ENCODE peak calls at places on chromosomes 2 and 18, in five cellular contexts. One of them, this sample, is unnamed.

GRCh38 chr18:57137847-57138246 is 9.0 kb upstream of the BOD1L2 start:
- DNase-seq in Kasumi-1: no peak
- DNase-seq in Right ventricle myocardium superior: no peak
- DNase-seq in activated CD8-positive, alpha-beta memory T cell treated with anti-CD3 and anti-CD28 coated beads for 48 hours: no peak
- DNase-seq in stimulated activated effector memory CD8-positive, alpha-beta T cell treated with anti-CD3 and anti-CD28 coated beads, Interleukin-12 subunit alpha, Interleukin-12 subunit beta, amount 100 ng/mL, for 72 hours: no peak
- DNase-seq in this sample: no peak

GRCh38 chr2:67840460-67841068 is 222.2 kb downstream of the C1D start:
- DNase-seq in Kasumi-1: peak
- DNase-seq in Right ventricle myocardium superior: peak
- DNase-seq in activated CD8-positive, alpha-beta memory T cell treated with anti-CD3 and anti-CD28 coated beads for 48 hours: no peak
- DNase-seq in stimulated activated effector memory CD8-positive, alpha-beta T cell treated with anti-CD3 and anti-CD28 coated beads, Interleukin-12 subunit alpha, Interleukin-12 subunit beta, amount 100 ng/mL, for 72 hours: no peak
- DNase-seq in this sample: peak

GRCh38 chr2:8750221-8750620 is 68.4 kb downstream of the ID2 start:
- DNase-seq in Kasumi-1: no peak
- DNase-seq in Right ventricle myocardium superior: no peak
- DNase-seq in activated CD8-positive, alpha-beta memory T cell treated with anti-CD3 and anti-CD28 coated beads for 48 hours: no peak
- DNase-seq in stimulated activated effector memory CD8-positive, alpha-beta T cell treated with anti-CD3 and anti-CD28 coated beads, Interleukin-12 subunit alpha, Interleukin-12 subunit beta, amount 100 ng/mL, for 72 hours: no peak
- DNase-seq in this sample: no peak

GRCh38 chr18:67425724-67426123 is 90.8 kb downstream of the DSEL start:
- DNase-seq in Kasumi-1: no peak
- DNase-seq in Right ventricle myocardium superior: no peak
- DNase-seq in activated CD8-positive, alpha-beta memory T cell treated with anti-CD3 and anti-CD28 coated beads for 48 hours: no peak
- DNase-seq in stimulated activated effector memory CD8-positive, alpha-beta T cell treated with anti-CD3 and anti-CD28 coated beads, Interleukin-12 subunit alpha, Interleukin-12 subunit beta, amount 100 ng/mL, for 72 hours: no peak
- DNase-seq in this sample: no peak

GRCh38 chr18:54206447-54206846 is 18.0 kb downstream of the MBD2 start:
- DNase-seq in Kasumi-1: no peak
- DNase-seq in Right ventricle myocardium superior: no peak
- DNase-seq in activated CD8-positive, alpha-beta memory T cell treated with anti-CD3 and anti-CD28 coated beads for 48 hours: no peak
- DNase-seq in stimulated activated effector memory CD8-positive, alpha-beta T cell treated with anti-CD3 and anti-CD28 coated beads, Interleukin-12 subunit alpha, Interleukin-12 subunit beta, amount 100 ng/mL, for 72 hours: no peak
- DNase-seq in this sample: no peak

GRCh38 chr2:171706152-171706803 is 19.0 kb downstream of the DYNC1I2 start:
- DNase-seq in Kasumi-1: peak
- DNase-seq in Right ventricle myocardium superior: no peak
- DNase-seq in activated CD8-positive, alpha-beta memory T cell treated with anti-CD3 and anti-CD28 coated beads for 48 hours: no peak
- DNase-seq in stimulated activated effector memory CD8-positive, alpha-beta T cell treated with anti-CD3 and anti-CD28 coated beads, Interleukin-12 subunit alpha, Interleukin-12 subunit beta, amount 100 ng/mL, for 72 hours: no peak
- DNase-seq in this sample: no peak

GRCh38 chr2:72533767-72534166 is 292.1 kb downstream of the EXOC6B start:
- DNase-seq in Kasumi-1: no peak
- DNase-seq in Right ventricle myocardium superior: no peak
- DNase-seq in activated CD8-positive, alpha-beta memory T cell treated with anti-CD3 and anti-CD28 coated beads for 48 hours: no peak
- DNase-seq in stimulated activated effector memory CD8-positive, alpha-beta T cell treated with anti-CD3 and anti-CD28 coated beads, Interleukin-12 subunit alpha, Interleukin-12 subunit beta, amount 100 ng/mL, for 72 hours: no peak
- DNase-seq in this sample: no peak

GRCh38 chr2:200364620-200365019 is 58.1 kb downstream of the SPATS2L start:
- DNase-seq in Kasumi-1: no peak
- DNase-seq in Right ventricle myocardium superior: no peak
- DNase-seq in activated CD8-positive, alpha-beta memory T cell treated with anti-CD3 and anti-CD28 coated beads for 48 hours: no peak
- DNase-seq in stimulated activated effector memory CD8-positive, alpha-beta T cell treated with anti-CD3 and anti-CD28 coated beads, Interleukin-12 subunit alpha, Interleukin-12 subunit beta, amount 100 ng/mL, for 72 hours: no peak
- DNase-seq in this sample: no peak

GRCh38 chr2:160087854-160088745 is 25.7 kb upstream of the PLA2R1 start:
- DNase-seq in Kasumi-1: peak
- DNase-seq in Right ventricle myocardium superior: no peak
- DNase-seq in activated CD8-positive, alpha-beta memory T cell treated with anti-CD3 and anti-CD28 coated beads for 48 hours: no peak
- DNase-seq in stimulated activated effector memory CD8-positive, alpha-beta T cell treated with anti-CD3 and anti-CD28 coated beads, Interleukin-12 subunit alpha, Interleukin-12 subunit beta, amount 100 ng/mL, for 72 hours: no peak
- DNase-seq in this sample: no peak

GRCh38 chr2:54613361-54613760 is 110.1 kb upstream of the EML6 start:
- DNase-seq in Kasumi-1: no peak
- DNase-seq in Right ventricle myocardium superior: no peak
- DNase-seq in activated CD8-positive, alpha-beta memory T cell treated with anti-CD3 and anti-CD28 coated beads for 48 hours: no peak
- DNase-seq in stimulated activated effector memory CD8-positive, alpha-beta T cell treated with anti-CD3 and anti-CD28 coated beads, Interleukin-12 subunit alpha, Interleukin-12 subunit beta, amount 100 ng/mL, for 72 hours: no peak
- DNase-seq in this sample: no peak

GRCh38 chr2:210007895-210008294 is 5.5 kb downstream of the RPE start:
- DNase-seq in Kasumi-1: no peak
- DNase-seq in Right ventricle myocardium superior: no peak
- DNase-seq in activated CD8-positive, alpha-beta memory T cell treated with anti-CD3 and anti-CD28 coated beads for 48 hours: no peak
- DNase-seq in stimulated activated effector memory CD8-positive, alpha-beta T cell treated with anti-CD3 and anti-CD28 coated beads, Interleukin-12 subunit alpha, Interleukin-12 subunit beta, amount 100 ng/mL, for 72 hours: no peak
- DNase-seq in this sample: no peak

GRCh38 chr2:120398051-120398960 is 52.4 kb downstream of the INHBB start:
- DNase-seq in Kasumi-1: no peak
- DNase-seq in Right ventricle myocardium superior: peak
- DNase-seq in activated CD8-positive, alpha-beta memory T cell treated with anti-CD3 and anti-CD28 coated beads for 48 hours: no peak
- DNase-seq in stimulated activated effector memory CD8-positive, alpha-beta T cell treated with anti-CD3 and anti-CD28 coated beads, Interleukin-12 subunit alpha, Interleukin-12 subunit beta, amount 100 ng/mL, for 72 hours: no peak
- DNase-seq in this sample: peak

GRCh38 chr2:29114841-29115609 is at the start of gene CLIP4:
- DNase-seq in Kasumi-1: peak
- DNase-seq in Right ventricle myocardium superior: peak
- DNase-seq in activated CD8-positive, alpha-beta memory T cell treated with anti-CD3 and anti-CD28 coated beads for 48 hours: peak
- DNase-seq in stimulated activated effector memory CD8-positive, alpha-beta T cell treated with anti-CD3 and anti-CD28 coated beads, Interleukin-12 subunit alpha, Interleukin-12 subunit beta, amount 100 ng/mL, for 72 hours: peak
- DNase-seq in this sample: peak

GRCh38 chr18:984004-984403 is 79.3 kb downstream of the ADCYAP1 start:
- DNase-seq in Kasumi-1: no peak
- DNase-seq in Right ventricle myocardium superior: no peak
- DNase-seq in activated CD8-positive, alpha-beta memory T cell treated with anti-CD3 and anti-CD28 coated beads for 48 hours: no peak
- DNase-seq in stimulated activated effector memory CD8-positive, alpha-beta T cell treated with anti-CD3 and anti-CD28 coated beads, Interleukin-12 subunit alpha, Interleukin-12 subunit beta, amount 100 ng/mL, for 72 hours: no peak
- DNase-seq in this sample: no peak

GRCh38 chr2:223101340-223102039 is 49.5 kb downstream of the KCNE4 start:
- DNase-seq in Kasumi-1: peak
- DNase-seq in Right ventricle myocardium superior: no peak
- DNase-seq in activated CD8-positive, alpha-beta memory T cell treated with anti-CD3 and anti-CD28 coated beads for 48 hours: no peak
- DNase-seq in stimulated activated effector memory CD8-positive, alpha-beta T cell treated with anti-CD3 and anti-CD28 coated beads, Interleukin-12 subunit alpha, Interleukin-12 subunit beta, amount 100 ng/mL, for 72 hours: no peak
- DNase-seq in this sample: no peak

GRCh38 chr2:189287982-189288494 is 108.5 kb upstream of the COL5A2 start:
- DNase-seq in Kasumi-1: peak
- DNase-seq in Right ventricle myocardium superior: no peak
- DNase-seq in activated CD8-positive, alpha-beta memory T cell treated with anti-CD3 and anti-CD28 coated beads for 48 hours: no peak
- DNase-seq in stimulated activated effector memory CD8-positive, alpha-beta T cell treated with anti-CD3 and anti-CD28 coated beads, Interleukin-12 subunit alpha, Interleukin-12 subunit beta, amount 100 ng/mL, for 72 hours: no peak
- DNase-seq in this sample: no peak

GRCh38 chr2:14910659-14911058 is 278.1 kb downstream of the LRATD1 start:
- DNase-seq in Kasumi-1: no peak
- DNase-seq in Right ventricle myocardium superior: no peak
- DNase-seq in activated CD8-positive, alpha-beta memory T cell treated with anti-CD3 and anti-CD28 coated beads for 48 hours: no peak
- DNase-seq in stimulated activated effector memory CD8-positive, alpha-beta T cell treated with anti-CD3 and anti-CD28 coated beads, Interleukin-12 subunit alpha, Interleukin-12 subunit beta, amount 100 ng/mL, for 72 hours: no peak
- DNase-seq in this sample: no peak

GRCh38 chr2:191318729-191319078 is 73.5 kb downstream of the MYO1B start:
- DNase-seq in Kasumi-1: peak
- DNase-seq in Right ventricle myocardium superior: no peak
- DNase-seq in activated CD8-positive, alpha-beta memory T cell treated with anti-CD3 and anti-CD28 coated beads for 48 hours: no peak
- DNase-seq in stimulated activated effector memory CD8-positive, alpha-beta T cell treated with anti-CD3 and anti-CD28 coated beads, Interleukin-12 subunit alpha, Interleukin-12 subunit beta, amount 100 ng/mL, for 72 hours: no peak
- DNase-seq in this sample: no peak

GRCh38 chr2:40716879-40717278 is 265.0 kb upstream of the SLC8A1 start:
- DNase-seq in Kasumi-1: no peak
- DNase-seq in Right ventricle myocardium superior: peak
- DNase-seq in activated CD8-positive, alpha-beta memory T cell treated with anti-CD3 and anti-CD28 coated beads for 48 hours: no peak
- DNase-seq in stimulated activated effector memory CD8-positive, alpha-beta T cell treated with anti-CD3 and anti-CD28 coated beads, Interleukin-12 subunit alpha, Interleukin-12 subunit beta, amount 100 ng/mL, for 72 hours: no peak
- DNase-seq in this sample: no peak

GRCh38 chr2:226661789-226662545 is 137.7 kb downstream of the IRS1 start:
- DNase-seq in Kasumi-1: no peak
- DNase-seq in Right ventricle myocardium superior: peak
- DNase-seq in activated CD8-positive, alpha-beta memory T cell treated with anti-CD3 and anti-CD28 coated beads for 48 hours: no peak
- DNase-seq in stimulated activated effector memory CD8-positive, alpha-beta T cell treated with anti-CD3 and anti-CD28 coated beads, Interleukin-12 subunit alpha, Interleukin-12 subunit beta, amount 100 ng/mL, for 72 hours: no peak
- DNase-seq in this sample: peak

GRCh38 chr2:207161247-207161646 is 4.5 kb downstream of the KLF7 start:
- DNase-seq in Kasumi-1: no peak
- DNase-seq in Right ventricle myocardium superior: no peak
- DNase-seq in activated CD8-positive, alpha-beta memory T cell treated with anti-CD3 and anti-CD28 coated beads for 48 hours: no peak
- DNase-seq in stimulated activated effector memory CD8-positive, alpha-beta T cell treated with anti-CD3 and anti-CD28 coated beads, Interleukin-12 subunit alpha, Interleukin-12 subunit beta, amount 100 ng/mL, for 72 hours: no peak
- DNase-seq in this sample: no peak

GRCh38 chr2:190668892-190669291 is 20.0 kb downstream of the NAB1 start:
- DNase-seq in Kasumi-1: no peak
- DNase-seq in Right ventricle myocardium superior: no peak
- DNase-seq in activated CD8-positive, alpha-beta memory T cell treated with anti-CD3 and anti-CD28 coated beads for 48 hours: no peak
- DNase-seq in stimulated activated effector memory CD8-positive, alpha-beta T cell treated with anti-CD3 and anti-CD28 coated beads, Interleukin-12 subunit alpha, Interleukin-12 subunit beta, amount 100 ng/mL, for 72 hours: no peak
- DNase-seq in this sample: no peak

GRCh38 chr2:150332378-150332777 is 155.1 kb downstream of the RND3 start:
- DNase-seq in Kasumi-1: no peak
- DNase-seq in Right ventricle myocardium superior: no peak
- DNase-seq in activated CD8-positive, alpha-beta memory T cell treated with anti-CD3 and anti-CD28 coated beads for 48 hours: no peak
- DNase-seq in stimulated activated effector memory CD8-positive, alpha-beta T cell treated with anti-CD3 and anti-CD28 coated beads, Interleukin-12 subunit alpha, Interleukin-12 subunit beta, amount 100 ng/mL, for 72 hours: no peak
- DNase-seq in this sample: no peak

GRCh38 chr2:446963-447540 is 159.2 kb upstream of the ALKAL2 start:
- DNase-seq in Kasumi-1: no peak
- DNase-seq in Right ventricle myocardium superior: no peak
- DNase-seq in activated CD8-positive, alpha-beta memory T cell treated with anti-CD3 and anti-CD28 coated beads for 48 hours: no peak
- DNase-seq in stimulated activated effector memory CD8-positive, alpha-beta T cell treated with anti-CD3 and anti-CD28 coated beads, Interleukin-12 subunit alpha, Interleukin-12 subunit beta, amount 100 ng/mL, for 72 hours: no peak
- DNase-seq in this sample: no peak

GRCh38 chr2:96870631-96871255 is 863 bp upstream of the SEMA4C start:
- DNase-seq in Kasumi-1: no peak
- DNase-seq in Right ventricle myocardium superior: peak
- DNase-seq in activated CD8-positive, alpha-beta memory T cell treated with anti-CD3 and anti-CD28 coated beads for 48 hours: no peak
- DNase-seq in stimulated activated effector memory CD8-positive, alpha-beta T cell treated with anti-CD3 and anti-CD28 coated beads, Interleukin-12 subunit alpha, Interleukin-12 subunit beta, amount 100 ng/mL, for 72 hours: peak
- DNase-seq in this sample: peak

GRCh38 chr2:126513033-126513432 is 142.9 kb upstream of the GYPC start:
- DNase-seq in Kasumi-1: no peak
- DNase-seq in Right ventricle myocardium superior: no peak
- DNase-seq in activated CD8-positive, alpha-beta memory T cell treated with anti-CD3 and anti-CD28 coated beads for 48 hours: no peak
- DNase-seq in stimulated activated effector memory CD8-positive, alpha-beta T cell treated with anti-CD3 and anti-CD28 coated beads, Interleukin-12 subunit alpha, Interleukin-12 subunit beta, amount 100 ng/mL, for 72 hours: no peak
- DNase-seq in this sample: no peak

GRCh38 chr18:41466436-41467160 is 488.4 kb upstream of the PIK3C3 start:
- DNase-seq in Kasumi-1: no peak
- DNase-seq in Right ventricle myocardium superior: no peak
- DNase-seq in activated CD8-positive, alpha-beta memory T cell treated with anti-CD3 and anti-CD28 coated beads for 48 hours: no peak
- DNase-seq in stimulated activated effector memory CD8-positive, alpha-beta T cell treated with anti-CD3 and anti-CD28 coated beads, Interleukin-12 subunit alpha, Interleukin-12 subunit beta, amount 100 ng/mL, for 72 hours: no peak
- DNase-seq in this sample: no peak

GRCh38 chr2:55511508-55512124 is 7.9 kb upstream of the CFAP36 start:
- DNase-seq in Kasumi-1: peak
- DNase-seq in Right ventricle myocardium superior: no peak
- DNase-seq in activated CD8-positive, alpha-beta memory T cell treated with anti-CD3 and anti-CD28 coated beads for 48 hours: no peak
- DNase-seq in stimulated activated effector memory CD8-positive, alpha-beta T cell treated with anti-CD3 and anti-CD28 coated beads, Interleukin-12 subunit alpha, Interleukin-12 subunit beta, amount 100 ng/mL, for 72 hours: no peak
- DNase-seq in this sample: no peak

GRCh38 chr2:143451622-143452021 is 322.4 kb downstream of the ARHGAP15 start:
- DNase-seq in Kasumi-1: no peak
- DNase-seq in Right ventricle myocardium superior: no peak
- DNase-seq in activated CD8-positive, alpha-beta memory T cell treated with anti-CD3 and anti-CD28 coated beads for 48 hours: no peak
- DNase-seq in stimulated activated effector memory CD8-positive, alpha-beta T cell treated with anti-CD3 and anti-CD28 coated beads, Interleukin-12 subunit alpha, Interleukin-12 subunit beta, amount 100 ng/mL, for 72 hours: no peak
- DNase-seq in this sample: no peak

GRCh38 chr2:101778102-101778501 is 80.6 kb downstream of the MAP4K4 start:
- DNase-seq in Kasumi-1: no peak
- DNase-seq in Right ventricle myocardium superior: no peak
- DNase-seq in activated CD8-positive, alpha-beta memory T cell treated with anti-CD3 and anti-CD28 coated beads for 48 hours: no peak
- DNase-seq in stimulated activated effector memory CD8-positive, alpha-beta T cell treated with anti-CD3 and anti-CD28 coated beads, Interleukin-12 subunit alpha, Interleukin-12 subunit beta, amount 100 ng/mL, for 72 hours: no peak
- DNase-seq in this sample: no peak

GRCh38 chr2:98948956-98949739 is 13.1 kb upstream of the CRACDL start:
- DNase-seq in Kasumi-1: no peak
- DNase-seq in Right ventricle myocardium superior: no peak
- DNase-seq in activated CD8-positive, alpha-beta memory T cell treated with anti-CD3 and anti-CD28 coated beads for 48 hours: no peak
- DNase-seq in stimulated activated effector memory CD8-positive, alpha-beta T cell treated with anti-CD3 and anti-CD28 coated beads, Interleukin-12 subunit alpha, Interleukin-12 subunit beta, amount 100 ng/mL, for 72 hours: no peak
- DNase-seq in this sample: no peak

GRCh38 chr2:128500136-128500800 is 181.6 kb upstream of the HS6ST1 start:
- DNase-seq in Kasumi-1: peak
- DNase-seq in Right ventricle myocardium superior: no peak
- DNase-seq in activated CD8-positive, alpha-beta memory T cell treated with anti-CD3 and anti-CD28 coated beads for 48 hours: no peak
- DNase-seq in stimulated activated effector memory CD8-positive, alpha-beta T cell treated with anti-CD3 and anti-CD28 coated beads, Interleukin-12 subunit alpha, Interleukin-12 subunit beta, amount 100 ng/mL, for 72 hours: no peak
- DNase-seq in this sample: no peak

GRCh38 chr2:202780514-202781021 is 91.0 kb downstream of the ICA1L start:
- DNase-seq in Kasumi-1: no peak
- DNase-seq in Right ventricle myocardium superior: no peak
- DNase-seq in activated CD8-positive, alpha-beta memory T cell treated with anti-CD3 and anti-CD28 coated beads for 48 hours: no peak
- DNase-seq in stimulated activated effector memory CD8-positive, alpha-beta T cell treated with anti-CD3 and anti-CD28 coated beads, Interleukin-12 subunit alpha, Interleukin-12 subunit beta, amount 100 ng/mL, for 72 hours: peak
- DNase-seq in this sample: no peak